ENCODE peak calls at places on chromosomes 5 and 9, in six cellular contexts. J is dermis blood vessel endothelial cell, E is HT-29, K is H9, C is HFF-Myc, D is bronchial epithelial cell. S is an unnamed sample.

GRCh38 chr5:36438765-36439501 is 137.2 kb upstream of the RANBP3L start:
- DNase-seq in C (no peak), K (no peak), J (no peak), E (no peak), D (no peak), S (no peak)

GRCh38 chr5:160616712-160617497 is 195.2 kb downstream of the PTTG1 start:
- DNase-seq in E (no peak), J (no peak), K (no peak), D (no peak), C (no peak), S (no peak)

GRCh38 chr5:15566789-15567188 is 66.8 kb downstream of the FBXL7 start:
- DNase-seq in J (peak), K (no peak), D (no peak), E (no peak), C (no peak), S (no peak)

GRCh38 chr9:128781186-128782070 is 5.6 kb upstream of the TBC1D13 start:
- DNase-seq in J (no peak), C (no peak), D (no peak), E (no peak), K (no peak), S (peak)

GRCh38 chr9:90842984-90843383 is 41.4 kb downstream of the SYK start:
- DNase-seq in K (no peak), E (no peak), D (no peak), J (no peak), C (no peak), S (no peak)

GRCh38 chr5:151115272-151115905 is 34.6 kb upstream of the TNIP1 start:
- DNase-seq in D (peak), E (peak), J (peak), K (peak), C (no peak), S (peak)

GRCh38 chr5:150945501-150945900 is 40.7 kb upstream of the ZNF300 start:
- DNase-seq in C (no peak), K (no peak), J (peak), D (peak), E (no peak), S (no peak)

GRCh38 chr9:106830527-106831140 is 32.3 kb upstream of the ZNF462 start:
- DNase-seq in D (no peak), K (no peak), C (no peak), E (no peak), J (peak), S (no peak)

GRCh38 chr9:112348257-112348992 is 15.0 kb upstream of the PTBP3 start:
- DNase-seq in C (no peak), J (peak), K (peak), E (peak), D (peak), S (peak)

GRCh38 chr9:73200694-73201432 is 49.2 kb downstream of the ANXA1 start:
- DNase-seq in K (no peak), C (no peak), J (peak), E (peak), D (peak), S (peak)

GRCh38 chr5:153831976-153832375 is 206.7 kb downstream of the FAM114A2 start:
- DNase-seq in D (peak), C (no peak), K (no peak), E (peak), J (peak), S (peak)

GRCh38 chr5:1508679-1509290 is 15.0 kb downstream of the LPCAT1 start:
- DNase-seq in E (no peak), D (no peak), K (peak), C (no peak), J (no peak), S (no peak)

GRCh38 chr9:92721548-92721947 is 43.1 kb downstream of the BICD2 start:
- DNase-seq in D (no peak), J (no peak), K (no peak), E (no peak), C (no peak), S (no peak)

GRCh38 chr5:9239626-9240025 is 306.2 kb downstream of the SEMA5A start:
- DNase-seq in J (no peak), K (no peak), D (peak), E (no peak), C (no peak), S (no peak)

GRCh38 chr9:126347911-126348760 is 21.5 kb downstream of the MVB12B start:
- DNase-seq in J (no peak), D (no peak), C (no peak), K (peak), E (no peak), S (peak)

GRCh38 chr9:116494815-116495634 is 192.1 kb upstream of the TRIM32 start:
- DNase-seq in C (no peak), D (peak), K (peak), J (peak), E (peak), S (peak)

GRCh38 chr5:89883967-89884366 is 525.6 kb downstream of the CETN3 start:
- DNase-seq in C (no peak), J (no peak), E (no peak), D (no peak), K (no peak), S (no peak)

GRCh38 chr9:4299006-4299795 is 667 bp downstream of the GLIS3 start:
- DNase-seq in K (peak), D (no peak), J (peak), C (no peak), E (peak), S (no peak)

GRCh38 chr9:134564431-134565170 is 77.0 kb upstream of the COL5A1 start:
- DNase-seq in D (no peak), J (no peak), E (no peak), K (no peak), C (no peak), S (no peak)

GRCh38 chr9:93207326-93207814 is 23.4 kb downstream of the WNK2 start:
- DNase-seq in K (no peak), C (no peak), D (no peak), E (no peak), J (no peak), S (no peak)

GRCh38 chr5:148687427-148687826 is 33.1 kb upstream of the HTR4 start:
- DNase-seq in D (peak), E (peak), J (peak), K (peak), C (peak), S (peak)

GRCh38 chr5:147479949-147480348 is 29.9 kb downstream of the DPYSL3 start:
- DNase-seq in K (peak), C (no peak), J (peak), E (no peak), D (peak), S (no peak)